ENCODE peak calls at places on chromosomes 5 and 9, in seven cellular contexts. U is GM10248, D is fibroblast of lung, X is breast epithelium, S is IMR-90, J is neural crest cell, L is heart left ventricle. E is an unnamed sample.
A peak's percentile ranks its signal among the peaks of the same experiment; 100 is the strongest.

GRCh38 chr5:135313405-135313804 is 85.6 kb downstream of the MACROH2A1 start:
- DNase-seq in U (peak; percentile 17), D (no peak), X (no peak), S (no peak), J (no peak), L (no peak), E (no peak)

GRCh38 chr5:43156388-43156787 is 35.6 kb upstream of the NIM1K start:
- DNase-seq in U (peak; percentile 27), D (peak; percentile 59), X (no peak), S (peak; percentile 61), J (no peak), L (no peak), E (no peak)

GRCh38 chr5:149969181-149969950 is 8.8 kb downstream of the SLC26A2 start:
- DNase-seq in U (no peak), D (no peak), X (no peak), S (no peak), J (no peak), L (no peak), E (no peak)

GRCh38 chr5:111681791-111682190 is 75.2 kb downstream of the NREP start:
- DNase-seq in U (no peak), D (no peak), X (no peak), S (peak; percentile 16), J (no peak), L (no peak), E (no peak)

GRCh38 chr5:139688712-139689413 is 40.7 kb downstream of the CXXC5 start:
- DNase-seq in U (no peak), D (no peak), X (no peak), S (no peak), J (no peak), L (no peak), E (no peak)

GRCh38 chr5:168976311-168976893 is 324.5 kb downstream of the SLIT3 start:
- DNase-seq in U (no peak), D (peak; percentile 91), X (no peak), S (no peak), J (no peak), L (no peak), E (no peak)

GRCh38 chr9:107693620-107694326 is 204.2 kb upstream of the KLF4 start:
- DNase-seq in U (no peak), D (peak; percentile 85), X (no peak), S (peak; percentile 64), J (no peak), L (no peak), E (no peak)

GRCh38 chr9:133547116-133547515 is 12.6 kb downstream of the ADAMTSL2 start:
- DNase-seq in U (no peak), D (no peak), X (no peak), S (no peak), J (no peak), L (no peak), E (no peak)

GRCh38 chr5:69084903-69085302 is 8.9 kb upstream of the SLC30A5 start:
- DNase-seq in U (no peak), D (no peak), X (no peak), S (no peak), J (no peak), L (no peak), E (no peak)

GRCh38 chr5:30355675-30356074 is 837.8 kb upstream of the CDH6 start:
- DNase-seq in U (no peak), D (no peak), X (no peak), S (no peak), J (no peak), L (no peak), E (no peak)

GRCh38 chr9:128020692-128021091 is 39.9 kb upstream of the EEIG1 start:
- DNase-seq in U (peak; percentile 9), D (no peak), X (no peak), S (no peak), J (no peak), L (no peak), E (peak; percentile 29)
- TF ChIP-seq CTCF in U (no peak), D (no peak), X (no peak), S (peak; percentile 10), J (peak; percentile 41), L (no peak), E (no peak)

GRCh38 chr9:123955637-123956036 is 25.7 kb upstream of the DENND1A start:
- DNase-seq in U (no peak), D (no peak), X (no peak), S (no peak), J (no peak), L (no peak), E (no peak)
- TF ChIP-seq CTCF in U (no peak), D (no peak), X (no peak), S (no peak), J (no peak), L (no peak), E (no peak)

DNA sequence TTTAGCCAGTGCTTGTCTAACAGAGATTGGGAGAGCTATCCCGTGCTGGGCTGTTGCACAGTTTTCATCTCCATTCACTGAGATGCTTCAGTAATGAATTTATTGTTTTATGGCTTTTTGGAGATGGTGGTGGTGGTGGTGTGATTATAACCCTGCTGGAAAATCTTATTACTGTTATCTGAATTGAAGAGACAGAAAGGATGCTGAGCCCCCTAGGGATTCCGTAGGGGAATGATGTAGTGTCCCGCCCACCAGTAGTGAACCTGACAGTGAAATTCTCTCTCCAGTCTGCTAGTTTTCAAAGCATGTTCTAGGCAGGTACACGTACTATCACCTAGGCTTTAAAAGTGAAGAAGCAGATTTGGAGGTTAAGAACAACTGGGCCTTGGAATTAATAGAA is 1.9 kb downstream of the RAI14 start:
- DNase-seq in U (no peak), D (peak; percentile 61), X (no peak), S (peak; percentile 66), J (no peak), L (no peak), E (no peak)
- TF ChIP-seq CTCF in U (no peak), D (peak; percentile 23), X (no peak), S (peak; percentile 38), J (peak; percentile 31), L (no peak), E (no peak)

GRCh38 chr9:82903503-82903902 is 159.4 kb downstream of the RASEF start:
- DNase-seq in U (no peak), D (peak; percentile 33), X (no peak), S (no peak), J (no peak), L (no peak), E (no peak)
- TF ChIP-seq CTCF in U (no peak), D (no peak), X (no peak), S (no peak), J (peak; percentile 31), L (no peak), E (no peak)

GRCh38 chr9:114156311-114156657 is 947 bp downstream of the COL27A1 start:
- DNase-seq in U (no peak), D (no peak), X (no peak), S (no peak), J (no peak), L (no peak), E (no peak)
- TF ChIP-seq CTCF in U (no peak), D (no peak), X (no peak), S (no peak), J (no peak), L (no peak), E (no peak)

E was measured in glutamatergic neuron.